ENCODE peak calls at places on chromosome 20, in eight cellular contexts. One of them, this sample, is unnamed.

GRCh38 chr20:32501709-32502108 is 83.4 kb downstream of the NOL4L start:
- DNase-seq in stimulated activated CD4-positive, alpha-beta T cell treated with anti-CD3 and anti-CD28 coated beads, Interleukin-15, amount 100 ng/mL, for 1 hour: no peak
- DNase-seq in HCT116: no peak
- DNase-seq in NCI-H446: no peak
- DNase-seq in kidney glomerular epithelial cell: no peak
- DNase-seq in posterior vena cava: no peak
- DNase-seq in AG04450: no peak
- DNase-seq in midbrain: no peak
- DNase-seq in this sample: no peak

GRCh38 chr20:49775229-49775693 is 37.4 kb upstream of the SLC9A8 start:
- DNase-seq in stimulated activated CD4-positive, alpha-beta T cell treated with anti-CD3 and anti-CD28 coated beads, Interleukin-15, amount 100 ng/mL, for 1 hour: no peak
- DNase-seq in HCT116: peak; percentile 77
- DNase-seq in NCI-H446: peak; percentile 68
- DNase-seq in kidney glomerular epithelial cell: peak; percentile 51
- DNase-seq in posterior vena cava: peak; percentile 81
- DNase-seq in AG04450: no peak
- DNase-seq in midbrain: no peak
- DNase-seq in this sample: no peak

GRCh38 chr20:53533500-53533899 is 60.1 kb downstream of the ZNF217 start:
- DNase-seq in stimulated activated CD4-positive, alpha-beta T cell treated with anti-CD3 and anti-CD28 coated beads, Interleukin-15, amount 100 ng/mL, for 1 hour: no peak
- DNase-seq in HCT116: no peak
- DNase-seq in NCI-H446: no peak
- DNase-seq in kidney glomerular epithelial cell: no peak
- DNase-seq in posterior vena cava: no peak
- DNase-seq in AG04450: no peak
- DNase-seq in midbrain: no peak
- DNase-seq in this sample: no peak

GRCh38 chr20:47317127-47317895 is 39.2 kb downstream of the ZMYND8 start:
- DNase-seq in stimulated activated CD4-positive, alpha-beta T cell treated with anti-CD3 and anti-CD28 coated beads, Interleukin-15, amount 100 ng/mL, for 1 hour: peak; percentile 52
- DNase-seq in HCT116: peak; percentile 87
- DNase-seq in NCI-H446: no peak
- DNase-seq in kidney glomerular epithelial cell: peak; percentile 94
- DNase-seq in posterior vena cava: peak; percentile 95
- DNase-seq in AG04450: peak; percentile 88
- DNase-seq in midbrain: peak; percentile 36
- DNase-seq in this sample: peak; percentile 61

GRCh38 chr20:18380908-18381529 is 85.8 kb downstream of the DZANK1 start:
- DNase-seq in stimulated activated CD4-positive, alpha-beta T cell treated with anti-CD3 and anti-CD28 coated beads, Interleukin-15, amount 100 ng/mL, for 1 hour: no peak
- DNase-seq in HCT116: no peak
- DNase-seq in NCI-H446: no peak
- DNase-seq in kidney glomerular epithelial cell: no peak
- DNase-seq in posterior vena cava: peak; percentile 64
- DNase-seq in AG04450: no peak
- DNase-seq in midbrain: no peak
- DNase-seq in this sample: no peak

GRCh38 chr20:44572551-44573500 is 9.6 kb upstream of the PKIG start:
- DNase-seq in stimulated activated CD4-positive, alpha-beta T cell treated with anti-CD3 and anti-CD28 coated beads, Interleukin-15, amount 100 ng/mL, for 1 hour: no peak
- DNase-seq in HCT116: no peak
- DNase-seq in NCI-H446: peak; percentile 80
- DNase-seq in kidney glomerular epithelial cell: peak; percentile 57
- DNase-seq in posterior vena cava: no peak
- DNase-seq in AG04450: peak; percentile 63
- DNase-seq in midbrain: peak; percentile 69
- DNase-seq in this sample: no peak

GRCh38 chr20:58439974-58440767 is 51.1 kb downstream of the VAPB start:
- DNase-seq in stimulated activated CD4-positive, alpha-beta T cell treated with anti-CD3 and anti-CD28 coated beads, Interleukin-15, amount 100 ng/mL, for 1 hour: no peak
- DNase-seq in HCT116: no peak
- DNase-seq in NCI-H446: no peak
- DNase-seq in kidney glomerular epithelial cell: no peak
- DNase-seq in posterior vena cava: no peak
- DNase-seq in AG04450: no peak
- DNase-seq in midbrain: no peak
- DNase-seq in this sample: no peak

GRCh38 chr20:59074456-59074855 is 31.9 kb upstream of the PRELID3B start:
- DNase-seq in stimulated activated CD4-positive, alpha-beta T cell treated with anti-CD3 and anti-CD28 coated beads, Interleukin-15, amount 100 ng/mL, for 1 hour: no peak
- DNase-seq in HCT116: no peak
- DNase-seq in NCI-H446: no peak
- DNase-seq in kidney glomerular epithelial cell: no peak
- DNase-seq in posterior vena cava: no peak
- DNase-seq in AG04450: no peak
- DNase-seq in midbrain: no peak
- DNase-seq in this sample: no peak

GRCh38 chr20:16013631-16014030 is 559.6 kb downstream of the KIF16B start:
- DNase-seq in stimulated activated CD4-positive, alpha-beta T cell treated with anti-CD3 and anti-CD28 coated beads, Interleukin-15, amount 100 ng/mL, for 1 hour: no peak
- DNase-seq in HCT116: no peak
- DNase-seq in NCI-H446: no peak
- DNase-seq in kidney glomerular epithelial cell: no peak
- DNase-seq in posterior vena cava: no peak
- DNase-seq in AG04450: no peak
- DNase-seq in midbrain: no peak
- DNase-seq in this sample: no peak

GRCh38 chr20:50019466-50020256 is 36.9 kb downstream of the SNAI1 start:
- DNase-seq in stimulated activated CD4-positive, alpha-beta T cell treated with anti-CD3 and anti-CD28 coated beads, Interleukin-15, amount 100 ng/mL, for 1 hour: no peak
- DNase-seq in HCT116: no peak
- DNase-seq in NCI-H446: peak; percentile 79
- DNase-seq in kidney glomerular epithelial cell: no peak
- DNase-seq in posterior vena cava: no peak
- DNase-seq in AG04450: no peak
- DNase-seq in midbrain: peak; percentile 52
- DNase-seq in this sample: no peak

GRCh38 chr20:49479785-49480184 is 2.7 kb downstream of the KCNB1 start:
- DNase-seq in stimulated activated CD4-positive, alpha-beta T cell treated with anti-CD3 and anti-CD28 coated beads, Interleukin-15, amount 100 ng/mL, for 1 hour: no peak
- DNase-seq in HCT116: no peak
- DNase-seq in NCI-H446: no peak
- DNase-seq in kidney glomerular epithelial cell: no peak
- DNase-seq in posterior vena cava: no peak
- DNase-seq in AG04450: no peak
- DNase-seq in midbrain: no peak
- DNase-seq in this sample: no peak

GRCh38 chr20:38875170-38875993 is 50.8 kb upstream of the FAM83D start:
- DNase-seq in stimulated activated CD4-positive, alpha-beta T cell treated with anti-CD3 and anti-CD28 coated beads, Interleukin-15, amount 100 ng/mL, for 1 hour: no peak
- DNase-seq in HCT116: no peak
- DNase-seq in NCI-H446: no peak
- DNase-seq in kidney glomerular epithelial cell: no peak
- DNase-seq in posterior vena cava: peak; percentile 63
- DNase-seq in AG04450: no peak
- DNase-seq in midbrain: no peak
- DNase-seq in this sample: peak; percentile 80

GRCh38 chr20:50303573-50304500 is 113.2 kb downstream of the CEBPB start:
- DNase-seq in stimulated activated CD4-positive, alpha-beta T cell treated with anti-CD3 and anti-CD28 coated beads, Interleukin-15, amount 100 ng/mL, for 1 hour: no peak
- DNase-seq in HCT116: no peak
- DNase-seq in NCI-H446: peak; percentile 90
- DNase-seq in kidney glomerular epithelial cell: peak; percentile 24
- DNase-seq in posterior vena cava: peak; percentile 93
- DNase-seq in AG04450: no peak
- DNase-seq in midbrain: peak; percentile 26
- DNase-seq in this sample: no peak

GRCh38 chr20:57928181-57928967 is 218.6 kb upstream of the PMEPA1 start:
- DNase-seq in stimulated activated CD4-positive, alpha-beta T cell treated with anti-CD3 and anti-CD28 coated beads, Interleukin-15, amount 100 ng/mL, for 1 hour: no peak
- DNase-seq in HCT116: no peak
- DNase-seq in NCI-H446: no peak
- DNase-seq in kidney glomerular epithelial cell: no peak
- DNase-seq in posterior vena cava: peak; percentile 24
- DNase-seq in AG04450: no peak
- DNase-seq in midbrain: no peak
- DNase-seq in this sample: no peak

GRCh38 chr20:33655164-33655563 is 7.0 kb upstream of the C20orf144 start:
- DNase-seq in stimulated activated CD4-positive, alpha-beta T cell treated with anti-CD3 and anti-CD28 coated beads, Interleukin-15, amount 100 ng/mL, for 1 hour: no peak
- DNase-seq in HCT116: no peak
- DNase-seq in NCI-H446: no peak
- DNase-seq in kidney glomerular epithelial cell: no peak
- DNase-seq in posterior vena cava: peak; percentile 37
- DNase-seq in AG04450: no peak
- DNase-seq in midbrain: no peak
- DNase-seq in this sample: no peak

GRCh38 chr20:1883986-1884385 is 11.2 kb upstream of the SIRPA start:
- DNase-seq in stimulated activated CD4-positive, alpha-beta T cell treated with anti-CD3 and anti-CD28 coated beads, Interleukin-15, amount 100 ng/mL, for 1 hour: no peak
- DNase-seq in HCT116: no peak
- DNase-seq in NCI-H446: no peak
- DNase-seq in kidney glomerular epithelial cell: no peak
- DNase-seq in posterior vena cava: no peak
- DNase-seq in AG04450: no peak
- DNase-seq in midbrain: no peak
- DNase-seq in this sample: no peak